ENCODE peak calls at places on chromosome 10, in four cellular contexts. Y is sigmoid colon, F is GM23338, K is transverse colon. E is an unnamed sample.

GRCh38 chr10:6103591-6103990 is 14.8 kb downstream of the RBM17 start:
- DNase-seq in Y (no peak), F (no peak), K (no peak), E (no peak)

GRCh38 chr10:100979821-100980272 is 7.5 kb downstream of the MRPL43 start:
- DNase-seq in K (no peak), F (no peak), Y (peak), E (no peak)

GRCh38 chr10:114911801-114912479 is 26.1 kb upstream of the TRUB1 start:
- DNase-seq in F (no peak), K (no peak), Y (no peak), E (no peak)

GRCh38 chr10:101014966-101015581 is 15.5 kb downstream of the LZTS2 start:
- DNase-seq in Y (no peak), F (no peak), K (no peak), E (peak)

GRCh38 chr10:15824498-15824897 is 35.8 kb downstream of the MINDY3 start:
- DNase-seq in Y (no peak), F (no peak), K (no peak), E (no peak)

GRCh38 chr10:11145498-11145855 is 127.8 kb downstream of the CELF2 start:
- DNase-seq in K (peak), F (no peak), Y (no peak), E (peak)

GRCh38 chr10:108241166-108241565 is 1076.7 kb upstream of the SORCS1 start:
- DNase-seq in K (no peak), Y (no peak), F (peak), E (no peak)

GRCh38 chr10:131169146-131169545 is 142.4 kb downstream of the TCERG1L start:
- DNase-seq in Y (peak), F (no peak), K (no peak), E (no peak)

GRCh38 chr10:100019824-100020160 is 10.0 kb upstream of the DNMBP start:
- DNase-seq in Y (no peak), K (no peak), F (peak), E (no peak)

GRCh38 chr10:86079088-86079487 is 287.5 kb downstream of the GRID1 start:
- DNase-seq in K (no peak), F (no peak), Y (no peak), E (no peak)

GRCh38 chr10:95176101-95176500 is 17.9 kb upstream of the ACSM6 start:
- DNase-seq in Y (no peak), F (no peak), K (no peak), E (no peak)

GRCh38 chr10:109977382-109977806 is 30.4 kb upstream of the ADD3 start:
- DNase-seq in F (no peak), K (peak), Y (no peak), E (no peak)

GRCh38 chr10:62847433-62847832 is 31.3 kb upstream of the EGR2 start:
- DNase-seq in F (no peak), K (no peak), Y (no peak), E (no peak)

GRCh38 chr10:132611986-132612385 is 74.4 kb downstream of the INPP5A start:
- DNase-seq in Y (no peak), F (no peak), K (no peak), E (no peak)

GRCh38 chr10:49598986-49599385 is 11.1 kb upstream of the SLC18A3 start:
- DNase-seq in Y (no peak), K (no peak), F (no peak), E (no peak)

GRCh38 chr10:75495434-75496190 is 64.2 kb downstream of the LRMDA start:
- DNase-seq in F (no peak), Y (no peak), K (no peak), E (no peak)

GRCh38 chr10:125016611-125017202 is 74.8 kb downstream of the ZRANB1 start:
- DNase-seq in K (no peak), Y (peak), F (no peak), E (no peak)

GRCh38 chr10:98577578-98577977 is 130.8 kb upstream of the HPS1 start:
- DNase-seq in F (no peak), K (no peak), Y (no peak), E (no peak)

GRCh38 chr10:95181731-95182130 is 12.3 kb upstream of the ACSM6 start:
- DNase-seq in Y (no peak), K (no peak), F (no peak), E (no peak)

GRCh38 chr10:45379891-45380540 is 6.0 kb downstream of the ALOX5 start:
- DNase-seq in Y (peak), K (peak), F (no peak), E (peak)
- TF ChIP-seq POLR2AphosphoS5 in Y (no peak), K (no peak), F (no peak), E (peak)

GRCh38 chr10:70500812-70501301 is 22.3 kb downstream of the PALD1 start:
- DNase-seq in F (no peak), K (no peak), Y (peak), E (no peak)
- TF ChIP-seq POLR2AphosphoS5 in F (no peak), K (peak), Y (peak), E (no peak)

GRCh38 chr10:69088471-69088769 is 517 bp downstream of the SRGN start:
- DNase-seq in F (no peak), Y (no peak), K (no peak), E (no peak)

GRCh38 chr10:69087600-69088470 is at the start of gene SRGN:
- DNase-seq in F (no peak), Y (peak), K (peak), E (peak)

GRCh38 chr10:69090687-69091450 is 3.0 kb downstream of the SRGN start:
- DNase-seq in Y (no peak), F (no peak), K (no peak), E (no peak)

GRCh38 chr10:69088801-69089501 is 1.0 kb downstream of the SRGN start:
- DNase-seq in Y (no peak), F (no peak), K (no peak), E (no peak)

GRCh38 chr10:69089638-69090599 is 2.0 kb downstream of the SRGN start:
- DNase-seq in F (no peak), K (peak), Y (no peak), E (peak)
- TF ChIP-seq POLR2AphosphoS5 in F (no peak), K (peak), Y (peak), E (peak)

DNA sequence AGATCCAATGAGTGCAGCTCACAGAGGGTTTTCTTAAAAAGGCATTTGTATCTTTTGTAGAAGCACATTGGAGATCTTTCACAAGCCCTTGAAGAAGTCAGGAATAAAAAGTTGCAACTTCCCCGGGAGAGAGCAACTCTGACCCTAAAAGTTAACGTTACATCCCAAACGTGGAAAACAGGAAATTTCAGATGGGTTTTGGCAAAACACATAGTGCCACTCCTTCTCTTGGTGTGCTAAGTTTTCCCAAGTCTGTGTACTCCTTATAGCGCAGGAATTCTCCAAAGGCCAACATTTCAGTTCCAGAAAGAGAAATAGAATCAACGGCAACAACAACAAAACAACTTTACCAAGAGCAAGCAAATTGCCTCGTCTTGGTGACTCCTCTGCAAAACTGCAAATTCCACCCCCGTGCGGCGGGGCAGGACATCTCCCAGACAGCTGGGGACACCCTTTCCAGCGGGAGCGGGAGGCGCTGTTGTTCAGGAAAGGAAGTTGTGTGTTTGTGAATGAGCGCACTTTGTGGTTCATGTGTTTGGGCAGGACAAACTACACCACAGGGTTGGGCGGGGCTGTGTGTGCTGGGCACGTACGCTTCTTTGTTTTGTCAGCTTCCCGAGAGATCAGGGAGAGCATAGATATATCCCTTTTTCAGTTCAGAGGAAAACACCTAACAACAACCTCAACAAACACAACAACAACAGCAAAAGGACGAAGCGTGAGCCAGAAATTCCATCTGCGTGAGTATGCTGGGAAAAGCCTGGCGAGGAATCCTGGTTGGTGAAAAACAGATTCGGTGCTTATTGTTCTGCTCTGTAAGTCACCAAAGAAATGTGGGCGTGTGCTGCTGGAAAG is 294.7 kb upstream of the PITRM1 start:
- DNase-seq in F (peak), Y (peak), K (peak), E (no peak)
- TF ChIP-seq POLR2AphosphoS5 in F (no peak), Y (peak), K (peak), E (no peak)

GRCh38 chr10:128520191-128520815 is 394.1 kb upstream of the MKI67 start:
- DNase-seq in Y (no peak), K (no peak), F (no peak), E (no peak)
- TF ChIP-seq POLR2AphosphoS5 in Y (no peak), K (no peak), F (no peak), E (no peak)

GRCh38 chr10:129096340-129096984 is 370.6 kb upstream of the MGMT start:
- DNase-seq in K (no peak), F (no peak), Y (peak), E (no peak)
- TF ChIP-seq POLR2AphosphoS5 in K (peak), F (no peak), Y (peak), E (no peak)

GRCh38 chr10:13672505-13672904 is 85.7 kb downstream of the PRPF18 start:
- DNase-seq in K (no peak), Y (peak), F (peak), E (no peak)
- TF ChIP-seq POLR2AphosphoS5 in K (no peak), Y (no peak), F (no peak), E (no peak)

DNA sequence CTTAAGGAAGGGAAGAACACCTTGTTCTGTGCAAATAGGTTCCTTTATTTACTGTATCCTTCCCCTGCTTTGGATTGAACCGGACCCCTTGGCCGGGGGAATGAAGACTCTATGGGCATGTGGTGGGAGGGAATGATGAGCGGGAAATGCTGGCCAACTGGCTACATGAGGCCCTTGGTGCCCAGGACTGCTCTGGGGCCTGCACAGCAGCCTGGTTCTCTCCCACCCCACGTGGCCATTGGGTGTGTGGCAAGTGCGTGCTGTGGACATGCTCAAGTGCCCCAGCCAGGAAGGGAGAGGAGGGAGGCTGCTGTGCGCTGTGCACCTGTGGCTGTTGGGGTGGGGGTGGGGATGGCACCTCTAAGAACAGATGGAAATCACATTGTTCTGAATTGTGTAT is 917.0 kb upstream of the GHITM start:
- DNase-seq in Y (no peak), K (no peak), F (no peak), E (no peak)
- TF ChIP-seq POLR2AphosphoS5 in Y (no peak), K (no peak), F (no peak), E (no peak)

DNA sequence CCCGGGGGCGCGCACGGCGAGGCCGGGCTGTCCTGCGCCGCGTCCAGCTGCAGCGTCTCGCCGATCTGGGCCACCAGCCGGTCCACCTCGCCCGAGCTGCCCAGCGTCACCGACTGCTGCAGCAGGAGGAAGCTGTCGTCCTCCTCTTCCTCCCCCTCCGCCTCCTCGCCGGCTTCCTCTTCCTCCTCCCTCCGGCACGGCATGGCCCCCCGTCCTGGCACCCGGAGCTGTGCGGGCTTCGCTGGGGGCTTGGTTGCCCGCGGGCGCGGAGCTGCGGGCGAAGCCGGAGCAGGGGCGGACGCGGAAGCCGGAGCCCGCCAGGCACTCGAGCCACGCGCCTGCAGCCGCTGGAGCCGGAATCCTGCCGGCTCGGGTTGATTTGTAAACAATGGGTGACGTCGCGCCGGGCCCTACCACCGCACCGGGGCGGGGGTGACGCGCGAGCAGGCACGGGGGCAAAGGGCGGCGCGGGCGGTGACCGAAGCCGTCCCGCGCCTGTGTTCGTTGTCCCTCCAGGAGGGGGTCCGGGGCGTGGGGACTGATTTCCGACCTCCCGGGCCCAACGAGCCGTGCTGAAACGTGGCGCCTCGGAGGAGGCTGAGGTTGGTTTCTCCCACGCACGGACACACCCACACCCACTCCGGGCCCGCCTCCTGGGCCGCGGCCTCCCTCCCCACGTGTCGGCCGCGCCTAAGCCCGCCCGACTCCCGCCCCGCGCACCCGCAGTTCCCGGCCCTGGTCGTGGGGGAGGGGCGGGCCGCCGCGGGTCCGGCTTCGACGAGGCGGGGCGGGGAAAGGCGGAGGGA is at the start of gene FRAT2:
- DNase-seq in Y (peak), K (peak), F (peak), E (peak)
- TF ChIP-seq POLR2AphosphoS5 in Y (peak), K (peak), F (peak), E (peak)

E was measured in HL-60.